ENCODE peak calls at places on chromosomes 7 and 10, in ten cellular contexts. Z is CD4-positive, alpha-beta memory T cell; F is H9; D is NCI-H748 treated with DMSO at 0.1 percent for 48 hours; T is HuH-7; L is NCI-H460; Y is ACHN; J is HS-5; H is CD8-positive, alpha-beta memory T cell; U is uterus. W is an unnamed sample.

GRCh38 chr10:110774069-110775021 is 97.4 kb upstream of the PDCD4 start:
- DNase-seq in Z (no peak), F (no peak), D (no peak), T (peak; percentile 78), L (peak; percentile 43), Y (peak; percentile 76), J (peak; percentile 76), H (peak; percentile 63), U (no peak), W (no peak)

GRCh38 chr7:28016297-28016696 is 164.3 kb downstream of the JAZF1 start:
- DNase-seq in Z (no peak), F (no peak), D (no peak), T (no peak), L (no peak), Y (no peak), J (no peak), H (no peak), U (no peak), W (no peak)

GRCh38 chr10:117647306-117647705 is 104.8 kb downstream of the EMX2 start:
- DNase-seq in Z (no peak), F (no peak), D (no peak), T (no peak), L (no peak), Y (no peak), J (no peak), H (no peak), U (no peak), W (no peak)

GRCh38 chr10:1175956-1176565 is 119.9 kb downstream of the WDR37 start:
- DNase-seq in Z (no peak), F (no peak), D (no peak), T (no peak), L (no peak), Y (no peak), J (no peak), H (no peak), U (no peak), W (no peak)

GRCh38 chr10:45378866-45379265 is 4.8 kb downstream of the ALOX5 start:
- DNase-seq in Z (no peak), F (no peak), D (no peak), T (no peak), L (no peak), Y (no peak), J (no peak), H (no peak), U (no peak), W (no peak)

GRCh38 chr10:75987610-75988009 is 556.2 kb downstream of the LRMDA start:
- DNase-seq in Z (no peak), F (no peak), D (no peak), T (no peak), L (no peak), Y (peak; percentile 31), J (no peak), H (no peak), U (no peak), W (no peak)

GRCh38 chr10:63520463-63521388 is 475 bp upstream of the REEP3 start:
- DNase-seq in Z (peak; percentile 61), F (peak; percentile 70), D (peak; percentile 25), T (peak; percentile 25), L (peak; percentile 60), Y (peak; percentile 79), J (peak; percentile 69), H (peak; percentile 67), U (peak; percentile 51), W (peak; percentile 44)

GRCh38 chr7:139431010-139431409 is 52.5 kb downstream of the KLRG2 start:
- DNase-seq in Z (no peak), F (no peak), D (no peak), T (no peak), L (no peak), Y (no peak), J (no peak), H (no peak), U (no peak), W (no peak)

GRCh38 chr7:45088821-45089313 is at the start of gene NACAD:
- DNase-seq in Z (no peak), F (no peak), D (peak; percentile 71), T (no peak), L (no peak), Y (peak; percentile 68), J (no peak), H (peak; percentile 66), U (peak; percentile 56), W (peak; percentile 49)

GRCh38 chr10:113441220-113441619 is 111.6 kb upstream of the HABP2 start:
- DNase-seq in Z (no peak), F (no peak), D (no peak), T (no peak), L (no peak), Y (peak; percentile 21), J (no peak), H (no peak), U (no peak), W (no peak)

GRCh38 chr7:85023066-85023687 is 163.7 kb downstream of the SEMA3D start:
- DNase-seq in Z (peak; percentile 9), F (no peak), D (peak; percentile 41), T (no peak), L (peak; percentile 68), Y (peak; percentile 72), J (no peak), H (no peak), U (no peak), W (peak; percentile 4)

GRCh38 chr7:45224832-45225231 is 67.2 kb downstream of the RAMP3 start:
- DNase-seq in Z (no peak), F (no peak), D (no peak), T (no peak), L (no peak), Y (no peak), J (no peak), H (no peak), U (no peak), W (no peak)

GRCh38 chr7:51321961-51322515 is 5.4 kb upstream of the COBL start:
- DNase-seq in Z (no peak), F (no peak), D (no peak), T (no peak), L (no peak), Y (no peak), J (no peak), H (no peak), U (no peak), W (no peak)

GRCh38 chr7:2288986-2289611 is 25.1 kb downstream of the SNX8 start:
- DNase-seq in Z (no peak), F (no peak), D (no peak), T (no peak), L (no peak), Y (no peak), J (no peak), H (no peak), U (no peak), W (no peak)

GRCh38 chr7:106111671-106112117 is 418 bp downstream of the SYPL1 start:
- DNase-seq in Z (no peak), F (no peak), D (no peak), T (no peak), L (peak; percentile 34), Y (peak; percentile 77), J (no peak), H (peak; percentile 65), U (peak; percentile 58), W (no peak)

GRCh38 chr7:74027683-74028320 is at the start of gene ELN:
- DNase-seq in Z (no peak), F (no peak), D (no peak), T (no peak), L (no peak), Y (no peak), J (no peak), H (no peak), U (peak; percentile 92), W (no peak)

GRCh38 chr10:73772280-73773151 is 9.3 kb upstream of the CHCHD1 start:
- DNase-seq in Z (peak; percentile 86), F (peak; percentile 83), D (peak; percentile 48), T (peak; percentile 43), L (peak; percentile 59), Y (peak; percentile 80), J (peak; percentile 49), H (peak; percentile 88), U (peak; percentile 76), W (peak; percentile 86)

GRCh38 chr7:7157177-7157886 is 25.0 kb upstream of the C1GALT1 start:
- DNase-seq in Z (peak; percentile 83), F (no peak), D (no peak), T (no peak), L (no peak), Y (peak; percentile 62), J (peak; percentile 77), H (peak; percentile 76), U (no peak), W (peak; percentile 58)

GRCh38 chr7:141558544-141559183 is 7.5 kb downstream of the AGK start:
- DNase-seq in Z (peak; percentile 56), F (no peak), D (peak; percentile 86), T (no peak), L (no peak), Y (no peak), J (no peak), H (no peak), U (no peak), W (peak; percentile 78)

GRCh38 chr10:802506-802905 is 113.0 kb upstream of the DIP2C start:
- DNase-seq in Z (no peak), F (peak; percentile 24), D (no peak), T (no peak), L (no peak), Y (no peak), J (no peak), H (no peak), U (no peak), W (no peak)

GRCh38 chr7:134046594-134047128 is 80.5 kb upstream of the LRGUK start:
- DNase-seq in Z (no peak), F (peak; percentile 33), D (no peak), T (no peak), L (no peak), Y (no peak), J (no peak), H (no peak), U (no peak), W (no peak)

GRCh38 chr7:80790877-80791276 is 128.0 kb downstream of the SEMA3C start:
- DNase-seq in Z (no peak), F (no peak), D (no peak), T (no peak), L (no peak), Y (no peak), J (no peak), H (no peak), U (no peak), W (no peak)

GRCh38 chr10:98405422-98405821 is 9.6 kb downstream of the PYROXD2 start:
- DNase-seq in Z (no peak), F (no peak), D (no peak), T (no peak), L (no peak), Y (no peak), J (no peak), H (no peak), U (no peak), W (no peak)

GRCh38 chr10:86857097-86857825 is 100.2 kb downstream of the MMRN2 start:
- DNase-seq in Z (no peak), F (peak; percentile 63), D (no peak), T (no peak), L (no peak), Y (no peak), J (peak; percentile 63), H (no peak), U (no peak), W (no peak)

GRCh38 chr10:7486533-7486932 is 75.7 kb upstream of the SFMBT2 start:
- DNase-seq in Z (no peak), F (no peak), D (no peak), T (no peak), L (no peak), Y (no peak), J (no peak), H (no peak), U (no peak), W (no peak)

GRCh38 chr7:36723951-36724664 is at the start of gene AOAH:
- DNase-seq in Z (peak; percentile 82), F (no peak), D (no peak), T (no peak), L (no peak), Y (no peak), J (no peak), H (peak; percentile 90), U (no peak), W (peak; percentile 95)

GRCh38 chr7:73905360-73905759 is 44.4 kb downstream of the TMEM270 start:
- DNase-seq in Z (no peak), F (peak; percentile 23), D (no peak), T (no peak), L (no peak), Y (no peak), J (no peak), H (no peak), U (no peak), W (no peak)

GRCh38 chr10:70974351-70974901 is 86.1 kb upstream of the PCBD1 start:
- DNase-seq in Z (no peak), F (peak; percentile 55), D (no peak), T (no peak), L (no peak), Y (peak; percentile 31), J (no peak), H (no peak), U (no peak), W (no peak)

W was measured in immature natural killer cell.